ENCODE peak calls at places on chromosomes 12 and 14, in ten cellular contexts. X is endodermal cell; Z is tibial nerve; K is CD4-positive, CD25-positive, alpha-beta regulatory T cell; S is breast epithelium; R is endothelial cell of umbilical vein; F is K562; O is Panc1; D is adrenal gland; A is mammary epithelial cell. B is an unnamed sample.
A peak's percentile ranks its signal among the peaks of the same experiment; 100 is the strongest.

GRCh38 chr14:78835909-78836308 is 665.7 kb downstream of the NRXN3 start:
- DNase-seq in A (no peak), X (no peak), D (no peak), R (no peak), K (no peak), F (no peak), Z (no peak), O (no peak), S (no peak), B (no peak)

GRCh38 chr12:94988471-94988870 is 15.0 kb downstream of the NDUFA12 start:
- DNase-seq in X (peak; percentile 44), O (no peak), A (no peak), Z (no peak), D (no peak), F (no peak), K (peak; percentile 13), S (no peak), R (no peak), B (no peak)

GRCh38 chr14:64764641-64765520 is 60.7 kb downstream of the PLEKHG3 start:
- DNase-seq in K (peak; percentile 61), Z (peak; percentile 54), D (peak; percentile 63), F (peak; percentile 65), X (peak; percentile 95), S (peak; percentile 52), O (peak; percentile 60), R (peak; percentile 74), A (peak; percentile 61), B (peak; percentile 93)

GRCh38 chr12:90936230-90937005 is 18.6 kb downstream of the CCER1 start:
- DNase-seq in S (no peak), R (no peak), A (no peak), K (no peak), Z (no peak), O (no peak), X (peak; percentile 62), F (no peak), D (no peak), B (no peak)

GRCh38 chr14:105430535-105430934 is 10.9 kb downstream of the MTA1 start:
- DNase-seq in Z (no peak), X (no peak), A (peak; percentile 69), R (peak; percentile 90), D (peak; percentile 84), K (no peak), S (no peak), F (no peak), O (no peak), B (peak; percentile 48)

GRCh38 chr14:103846569-103847438 is 571 bp downstream of the PPP1R13B start:
- DNase-seq in S (no peak), A (peak; percentile 50), K (peak; percentile 47), O (no peak), Z (no peak), X (peak; percentile 75), F (peak; percentile 42), R (peak; percentile 26), D (no peak), B (no peak)

GRCh38 chr12:19675361-19675760 is 236.1 kb downstream of the AEBP2 start:
- DNase-seq in O (no peak), Z (no peak), A (no peak), S (no peak), F (no peak), K (no peak), D (no peak), R (no peak), X (no peak), B (no peak)

GRCh38 chr12:85179680-85180300 is 100.2 kb upstream of the ALX1 start:
- DNase-seq in K (no peak), X (no peak), Z (no peak), S (no peak), A (no peak), O (no peak), F (no peak), R (peak; percentile 95), D (no peak), B (no peak)

GRCh38 chr12:116160196-116160595 is 117.3 kb downstream of the MED13L start:
- DNase-seq in A (peak; percentile 85), D (no peak), R (no peak), S (no peak), K (no peak), F (peak; percentile 25), Z (no peak), X (no peak), O (peak; percentile 85), B (no peak)

GRCh38 chr12:116160883-116161458 is 116.5 kb downstream of the MED13L start:
- DNase-seq in K (no peak), D (no peak), R (no peak), A (no peak), O (no peak), F (no peak), X (no peak), S (no peak), Z (no peak), B (no peak)

GRCh38 chr12:116159175-116159574 is 118.3 kb downstream of the MED13L start:
- DNase-seq in R (peak; percentile 63), X (no peak), Z (no peak), F (no peak), S (no peak), D (no peak), O (no peak), K (no peak), A (no peak), B (peak; percentile 36)

GRCh38 chr12:116157845-116158267 is 119.6 kb downstream of the MED13L start:
- DNase-seq in R (peak; percentile 61), X (peak; percentile 55), Z (no peak), F (no peak), A (no peak), K (no peak), D (no peak), S (no peak), O (no peak), B (no peak)

DNA sequence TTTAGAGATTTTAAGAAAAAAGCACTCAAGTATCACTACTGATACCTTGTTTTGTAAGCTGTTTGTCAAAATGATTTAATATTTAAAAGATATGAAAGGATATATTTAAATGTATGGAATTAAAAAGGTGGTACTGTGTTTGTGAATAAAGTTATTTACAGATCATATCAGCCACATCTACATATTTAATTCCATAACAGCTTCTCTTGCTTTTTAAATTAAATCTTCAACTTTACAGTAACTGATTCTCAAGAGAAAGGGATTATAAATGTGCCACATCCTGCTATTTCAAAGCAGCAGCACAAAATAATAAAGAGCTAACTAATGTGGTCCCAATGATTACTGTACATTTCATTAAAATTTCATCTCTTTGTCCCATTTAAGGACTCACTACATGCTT is 117.9 kb downstream of the MED13L start:
- DNase-seq in X (no peak), Z (no peak), O (no peak), K (no peak), F (no peak), A (no peak), R (no peak), S (no peak), D (no peak), B (no peak)
- H3K4me1 ChIP-seq in X (peaks cover 22% of the 10 kb centered on the region), Z (peaks cover 86% of the 10 kb centered on the region), O (peaks cover 64% of the 10 kb centered on the region), K (peaks cover 11% of the 10 kb centered on the region), F (peaks cover 45% of the 10 kb centered on the region), A (peaks cover 13% of the 10 kb centered on the region), R (peaks cover 2% of the 10 kb centered on the region), S (no peaks in the 10 kb centered on the region), D (no peaks in the 10 kb centered on the region), B (peaks cover 33% of the 10 kb centered on the region)

DNA sequence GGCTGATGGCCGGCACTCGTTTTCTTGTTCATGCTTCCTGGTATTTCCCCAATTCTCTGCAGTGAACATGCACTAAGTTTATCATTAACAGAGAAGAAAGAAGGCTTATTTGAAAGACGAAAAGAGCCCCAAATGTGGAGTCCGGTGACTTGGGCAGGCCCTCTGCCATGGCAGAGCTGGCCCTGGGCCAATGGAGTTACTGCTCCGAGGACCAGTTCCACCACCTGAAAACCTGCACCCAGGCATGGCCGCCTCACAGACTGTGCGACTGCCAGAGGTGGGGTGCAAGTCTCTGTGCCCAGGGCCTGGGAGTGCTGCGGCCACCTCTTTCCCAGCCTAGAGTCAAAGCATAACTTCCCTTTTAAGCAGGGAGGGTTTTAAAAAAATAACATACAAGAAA is 24.9 kb downstream of the DEGS2 start:
- DNase-seq in D (no peak), F (no peak), R (no peak), A (no peak), K (no peak), S (no peak), Z (no peak), O (no peak), X (no peak), B (no peak)
- H3K4me1 ChIP-seq in D (no peaks in the 10 kb centered on the region), F (peaks cover 2% of the 10 kb centered on the region), R (no peaks in the 10 kb centered on the region), A (no peaks in the 10 kb centered on the region), K (no peaks in the 10 kb centered on the region), S (peaks cover 4% of the 10 kb centered on the region), Z (peaks cover 12% of the 10 kb centered on the region), O (no peaks in the 10 kb centered on the region), X (peaks cover 9% of the 10 kb centered on the region), B (no peaks in the 10 kb centered on the region)

DNA sequence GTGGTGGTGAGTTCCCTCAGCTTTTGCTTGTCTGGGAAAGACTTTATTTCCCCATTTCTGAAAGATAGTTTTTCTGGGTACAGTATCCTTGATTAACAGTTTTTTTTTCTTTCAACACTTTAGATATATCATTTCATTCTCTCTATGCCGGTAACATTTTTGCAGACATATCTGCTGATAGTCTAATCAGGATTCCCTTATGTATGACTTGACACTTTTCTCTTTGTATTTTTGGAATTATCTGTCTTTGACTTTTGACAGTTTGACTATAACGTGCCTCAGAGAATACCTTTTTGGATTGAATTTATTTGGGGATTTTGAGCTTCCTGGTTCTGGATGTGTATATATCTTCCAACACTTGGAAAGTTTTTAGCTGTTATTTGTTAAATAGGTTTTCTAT is 234.8 kb upstream of the PRICKLE1 start:
- DNase-seq in R (no peak), K (no peak), O (no peak), A (no peak), X (no peak), D (no peak), S (no peak), F (no peak), Z (no peak), B (no peak)
- H3K4me1 ChIP-seq in R (peaks cover 11% of the 10 kb centered on the region), K (no peaks in the 10 kb centered on the region), O (no peaks in the 10 kb centered on the region), A (no peaks in the 10 kb centered on the region), X (no peaks in the 10 kb centered on the region), D (no peaks in the 10 kb centered on the region), S (no peaks in the 10 kb centered on the region), F (no peaks in the 10 kb centered on the region), Z (no peaks in the 10 kb centered on the region), B (no peaks in the 10 kb centered on the region)

DNA sequence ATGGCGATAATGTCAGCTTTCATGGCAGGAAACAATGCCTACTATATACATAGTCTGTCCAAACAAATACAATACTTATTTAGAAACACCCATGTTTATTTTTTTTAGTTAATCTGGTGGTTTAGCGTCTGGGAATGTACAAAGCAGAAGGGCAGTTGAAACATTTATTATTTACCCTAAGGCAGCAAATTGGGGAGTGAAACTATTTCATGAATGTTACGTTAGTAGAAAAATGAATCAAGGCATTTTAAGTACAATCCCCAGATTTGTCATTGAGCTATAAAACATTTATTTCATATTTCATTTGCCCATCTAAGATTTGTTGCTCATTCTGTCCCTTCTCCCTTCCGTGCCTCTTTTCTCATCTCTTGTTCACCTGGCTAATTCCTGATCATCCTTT is 87.1 kb upstream of the ATF1 start:
- DNase-seq in R (no peak), A (no peak), F (no peak), D (no peak), Z (no peak), X (no peak), K (no peak), O (no peak), S (no peak), B (no peak)
- H3K4me1 ChIP-seq in R (no peaks in the 10 kb centered on the region), A (no peaks in the 10 kb centered on the region), F (no peaks in the 10 kb centered on the region), D (no peaks in the 10 kb centered on the region), Z (peaks cover 16% of the 10 kb centered on the region), X (no peaks in the 10 kb centered on the region), K (no peaks in the 10 kb centered on the region), O (peaks cover 2% of the 10 kb centered on the region), S (no peaks in the 10 kb centered on the region), B (peaks cover 27% of the 10 kb centered on the region)

B was measured in SJSA1.